ENCODE peak calls at places on chromosomes 16 and 17, in four cellular contexts. One of them, this sample, is unnamed.

GRCh38 chr17:14510136-14510535 is 209.3 kb downstream of the HS3ST3B1 start:
- DNase-seq in GM23338: no peak
- DNase-seq in body of pancreas: no peak
- DNase-seq in HL-60: no peak
- DNase-seq in this sample: no peak

GRCh38 chr16:3511286-3512180 is 10.7 kb downstream of the CLUAP1 start:
- DNase-seq in HL-60: no peak
- DNase-seq in body of pancreas: no peak
- DNase-seq in GM23338: no peak
- DNase-seq in this sample: no peak

GRCh38 chr17:956905-957304 is 22.7 kb downstream of the NXN start:
- DNase-seq in GM23338: no peak
- DNase-seq in body of pancreas: no peak
- DNase-seq in HL-60: no peak
- DNase-seq in this sample: no peak

GRCh38 chr16:55418586-55418985 is 60.4 kb upstream of the MMP2 start:
- DNase-seq in GM23338: peak
- DNase-seq in HL-60: no peak
- DNase-seq in body of pancreas: no peak
- DNase-seq in this sample: no peak

GRCh38 chr17:67813803-67814180 is 11.5 kb upstream of the BPTF start:
- DNase-seq in body of pancreas: no peak
- DNase-seq in GM23338: no peak
- DNase-seq in HL-60: no peak
- DNase-seq in this sample: no peak

GRCh38 chr17:33942414-33942813 is 312.7 kb upstream of the CCL2 start:
- DNase-seq in body of pancreas: no peak
- DNase-seq in HL-60: no peak
- DNase-seq in GM23338: no peak
- DNase-seq in this sample: no peak

GRCh38 chr17:36072431-36073121 is 8.5 kb downstream of the CCL18 start:
- DNase-seq in HL-60: no peak
- DNase-seq in GM23338: peak
- DNase-seq in body of pancreas: peak
- DNase-seq in this sample: peak

GRCh38 chr17:9672691-9673090 is 27.4 kb downstream of the USP43 start:
- DNase-seq in HL-60: no peak
- DNase-seq in GM23338: no peak
- DNase-seq in body of pancreas: no peak
- DNase-seq in this sample: no peak

GRCh38 chr16:89869911-89870310 is 3.5 kb upstream of the TCF25 start:
- DNase-seq in body of pancreas: no peak
- DNase-seq in GM23338: no peak
- DNase-seq in HL-60: no peak
- DNase-seq in this sample: no peak

GRCh38 chr17:80049986-80050385 is 13.5 kb downstream of the CCDC40 start:
- DNase-seq in GM23338: no peak
- DNase-seq in HL-60: no peak
- DNase-seq in body of pancreas: no peak
- DNase-seq in this sample: no peak

GRCh38 chr17:6755731-6756184 is at the start of gene XAF1:
- DNase-seq in body of pancreas: no peak
- DNase-seq in GM23338: no peak
- DNase-seq in HL-60: no peak
- DNase-seq in this sample: peak

GRCh38 chr16:85462405-85463227 is 150.5 kb upstream of the GSE1 start:
- DNase-seq in body of pancreas: peak
- DNase-seq in HL-60: no peak
- DNase-seq in GM23338: peak
- DNase-seq in this sample: peak

GRCh38 chr16:4859900-4860255 is 12.6 kb downstream of the UBN1 start:
- DNase-seq in body of pancreas: no peak
- DNase-seq in HL-60: no peak
- DNase-seq in GM23338: no peak
- DNase-seq in this sample: peak

GRCh38 chr16:10871157-10871991 is 5.6 kb upstream of the CIITA start:
- DNase-seq in body of pancreas: peak
- DNase-seq in HL-60: peak
- DNase-seq in GM23338: no peak
- DNase-seq in this sample: peak

GRCh38 chr17:6995500-6996255 is at the start of gene ALOX12:
- DNase-seq in HL-60: no peak
- DNase-seq in body of pancreas: no peak
- DNase-seq in GM23338: peak
- DNase-seq in this sample: peak

GRCh38 chr17:38864636-38865398 is 5.0 kb upstream of the LASP1 start:
- DNase-seq in GM23338: peak
- DNase-seq in HL-60: no peak
- DNase-seq in body of pancreas: no peak
- DNase-seq in this sample: no peak

GRCh38 chr17:17313350-17313991 is 10.3 kb downstream of the NT5M start:
- DNase-seq in HL-60: no peak
- DNase-seq in body of pancreas: peak
- DNase-seq in GM23338: peak
- DNase-seq in this sample: no peak

GRCh38 chr17:4599505-4600281 is 15.4 kb downstream of the SMTNL2 start:
- DNase-seq in GM23338: peak
- DNase-seq in body of pancreas: no peak
- DNase-seq in HL-60: no peak
- DNase-seq in this sample: peak

GRCh38 chr17:76178124-76178523 is 37.1 kb upstream of the FOXJ1 start:
- DNase-seq in body of pancreas: no peak
- DNase-seq in HL-60: no peak
- DNase-seq in GM23338: no peak
- DNase-seq in this sample: no peak

GRCh38 chr17:43559161-43559816 is 13.1 kb upstream of the ETV4 start:
- DNase-seq in GM23338: no peak
- DNase-seq in body of pancreas: no peak
- DNase-seq in HL-60: no peak
- DNase-seq in this sample: no peak

GRCh38 chr17:29710891-29711418 is 88.2 kb upstream of the CORO6 start:
- DNase-seq in body of pancreas: no peak
- DNase-seq in GM23338: no peak
- DNase-seq in HL-60: no peak
- DNase-seq in this sample: no peak

GRCh38 chr17:67779098-67779672 is 46.1 kb upstream of the BPTF start:
- DNase-seq in HL-60: no peak
- DNase-seq in body of pancreas: peak
- DNase-seq in GM23338: peak
- DNase-seq in this sample: peak

GRCh38 chr16:14186007-14186953 is 115.2 kb downstream of the MRTFB start:
- DNase-seq in GM23338: peak
- DNase-seq in body of pancreas: no peak
- DNase-seq in HL-60: no peak
- DNase-seq in this sample: peak

GRCh38 chr17:35891273-35891672 is 11.1 kb upstream of the CCL5 start:
- DNase-seq in GM23338: no peak
- DNase-seq in body of pancreas: no peak
- DNase-seq in HL-60: no peak
- DNase-seq in this sample: no peak

GRCh38 chr16:81548901-81549546 is 104.4 kb downstream of the CMIP start:
- DNase-seq in body of pancreas: peak
- DNase-seq in HL-60: no peak
- DNase-seq in GM23338: no peak
- DNase-seq in this sample: peak

GRCh38 chr17:62605588-62605987 is 21.9 kb upstream of the MRC2 start:
- DNase-seq in HL-60: no peak
- DNase-seq in GM23338: no peak
- DNase-seq in body of pancreas: no peak
- DNase-seq in this sample: no peak

GRCh38 chr16:50679676-50680555 is 1.2 kb downstream of the SNX20 start:
- DNase-seq in HL-60: no peak
- DNase-seq in body of pancreas: no peak
- DNase-seq in GM23338: no peak
- DNase-seq in this sample: no peak

GRCh38 chr17:2996208-2996855 is 67.1 kb downstream of the OR1D5 start:
- DNase-seq in HL-60: no peak
- DNase-seq in body of pancreas: peak
- DNase-seq in GM23338: no peak
- DNase-seq in this sample: no peak

GRCh38 chr17:79104898-79105600 is 30.4 kb downstream of the ENGASE start:
- DNase-seq in body of pancreas: no peak
- DNase-seq in GM23338: no peak
- DNase-seq in HL-60: no peak
- DNase-seq in this sample: no peak

GRCh38 chr17:58330997-58331814 is 2.6 kb upstream of the TSPOAP1 start:
- DNase-seq in GM23338: peak
- DNase-seq in HL-60: peak
- DNase-seq in body of pancreas: no peak
- DNase-seq in this sample: no peak

GRCh38 chr17:77322534-77323412 is 182.0 kb downstream of the SEC14L1 start:
- DNase-seq in HL-60: peak
- DNase-seq in GM23338: no peak
- DNase-seq in body of pancreas: peak
- DNase-seq in this sample: peak

GRCh38 chr17:52157603-52158449 is 688 bp downstream of the CA10 start:
- DNase-seq in body of pancreas: no peak
- DNase-seq in HL-60: no peak
- DNase-seq in GM23338: peak
- DNase-seq in this sample: no peak

GRCh38 chr17:77363821-77364361 is 223.1 kb downstream of the SEC14L1 start:
- DNase-seq in HL-60: no peak
- DNase-seq in body of pancreas: peak
- DNase-seq in GM23338: no peak
- DNase-seq in this sample: peak

GRCh38 chr17:307741-308507 is 44.7 kb downstream of the RPH3AL start:
- DNase-seq in HL-60: no peak
- DNase-seq in GM23338: no peak
- DNase-seq in body of pancreas: peak
- DNase-seq in this sample: peak

GRCh38 chr17:17494499-17495447 is 1.4 kb downstream of the RASD1 start:
- DNase-seq in HL-60: no peak
- DNase-seq in GM23338: peak
- DNase-seq in body of pancreas: peak
- DNase-seq in this sample: peak

GRCh38 chr17:17493986-17494466 is 2.2 kb downstream of the RASD1 start:
- DNase-seq in GM23338: no peak
- DNase-seq in HL-60: no peak
- DNase-seq in body of pancreas: no peak
- DNase-seq in this sample: no peak

GRCh38 chr17:66855204-66855603 is 20.3 kb downstream of the CACNG5 start:
- DNase-seq in GM23338: peak
- DNase-seq in body of pancreas: no peak
- DNase-seq in HL-60: no peak
- DNase-seq in this sample: no peak

GRCh38 chr17:67652433-67652832 is 65.3 kb upstream of the NOL11 start:
- DNase-seq in GM23338: no peak
- DNase-seq in body of pancreas: no peak
- DNase-seq in HL-60: no peak
- DNase-seq in this sample: no peak

GRCh38 chr17:78748730-78749317 is 33.2 kb downstream of the CYTH1 start:
- DNase-seq in GM23338: no peak
- DNase-seq in HL-60: peak
- DNase-seq in body of pancreas: no peak
- DNase-seq in this sample: peak

GRCh38 chr16:88687254-88687576 is 908 bp upstream of the SNAI3 start:
- DNase-seq in body of pancreas: no peak
- DNase-seq in GM23338: no peak
- DNase-seq in HL-60: no peak
- DNase-seq in this sample: no peak
- H3K4me3 ChIP-seq in body of pancreas: no peak
- H3K4me3 ChIP-seq in GM23338: peak
- H3K4me3 ChIP-seq in HL-60: no peak
- H3K4me3 ChIP-seq in this sample: no peak

DNA sequence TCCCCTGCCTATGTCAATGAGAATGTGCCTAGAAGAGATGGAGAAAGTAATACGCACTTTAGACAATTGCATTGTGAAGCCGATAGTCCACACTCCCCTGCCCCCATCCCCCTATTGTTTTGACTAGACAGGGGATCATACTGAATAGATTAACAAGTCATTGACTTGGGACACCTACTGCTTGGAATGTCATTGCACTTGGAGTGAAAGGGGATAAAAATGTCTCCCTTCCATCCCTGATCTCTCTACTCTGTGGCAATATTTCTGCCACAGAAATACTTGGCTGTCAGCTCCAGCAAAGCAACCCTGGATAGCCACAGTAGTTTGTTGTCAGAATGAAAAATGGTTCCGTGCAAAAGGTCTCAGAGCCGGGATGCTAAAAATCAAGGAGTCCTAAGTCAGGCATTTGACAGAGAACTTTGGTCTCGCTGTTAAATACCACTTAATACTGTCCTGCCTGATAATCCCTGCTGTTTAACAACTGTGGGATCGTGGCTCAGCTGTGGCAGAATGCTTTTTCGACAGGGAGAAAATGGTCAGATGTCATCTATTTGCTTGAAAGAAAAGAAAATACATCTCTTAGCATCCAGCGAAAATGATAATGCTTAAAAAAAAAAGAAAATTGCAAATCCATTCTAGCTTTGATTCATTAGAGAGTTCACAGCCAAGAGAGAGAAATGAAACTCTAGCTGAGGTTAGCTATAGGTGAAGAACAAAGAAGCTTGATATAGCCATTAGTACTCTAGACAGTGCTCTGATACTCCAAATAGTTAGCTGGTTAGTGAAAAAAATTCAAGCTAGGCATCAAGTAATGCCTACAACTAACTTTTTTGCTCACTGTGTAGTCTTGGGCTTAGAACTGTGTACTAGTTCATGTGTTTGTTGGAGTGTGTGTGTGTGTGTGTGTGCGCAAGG is 721.9 kb upstream of the SOX9 start:
- DNase-seq in HL-60: no peak
- DNase-seq in body of pancreas: no peak
- DNase-seq in GM23338: peak
- DNase-seq in this sample: no peak
- TF ChIP-seq CTCF in HL-60: no peak
- TF ChIP-seq CTCF in body of pancreas: no peak
- TF ChIP-seq CTCF in GM23338: no peak
- TF ChIP-seq CTCF in this sample: no peak

GRCh38 chr16:2483160-2483559 is 8.2 kb downstream of the TBC1D24 start:
- DNase-seq in HL-60: no peak
- DNase-seq in GM23338: no peak
- DNase-seq in body of pancreas: peak
- DNase-seq in this sample: no peak
- H3K4me3 ChIP-seq in HL-60: no peak
- H3K4me3 ChIP-seq in GM23338: no peak
- H3K4me3 ChIP-seq in body of pancreas: no peak
- H3K4me3 ChIP-seq in this sample: no peak

GRCh38 chr16:56477096-56477878 is 25.9 kb downstream of the OGFOD1 start:
- DNase-seq in HL-60: no peak
- DNase-seq in GM23338: no peak
- DNase-seq in body of pancreas: no peak
- DNase-seq in this sample: no peak
- TF ChIP-seq CTCF in HL-60: no peak
- TF ChIP-seq CTCF in GM23338: no peak
- TF ChIP-seq CTCF in body of pancreas: no peak
- TF ChIP-seq CTCF in this sample: no peak